ENCODE peak calls at places on chromosomes 5 and 9, in five cellular contexts. One of them, this sample, is unnamed.

GRCh38 chr5:134462761-134463160 is 51.1 kb upstream of the CDKN2AIPNL start:
- DNase-seq in brain microvascular endothelial cell: no peak
- DNase-seq in neural crest cell: no peak
- DNase-seq in mesothelial cell of epicardium: no peak
- DNase-seq in osteocyte: no peak
- DNase-seq in this sample: no peak

GRCh38 chr9:93061260-93061751 is 2.8 kb downstream of the SUSD3 start:
- DNase-seq in brain microvascular endothelial cell: no peak
- DNase-seq in neural crest cell: no peak
- DNase-seq in mesothelial cell of epicardium: no peak
- DNase-seq in osteocyte: no peak
- DNase-seq in this sample: no peak

GRCh38 chr9:27771803-27772545 is 198.7 kb upstream of the C9orf72 start:
- DNase-seq in brain microvascular endothelial cell: peak
- DNase-seq in neural crest cell: no peak
- DNase-seq in mesothelial cell of epicardium: no peak
- DNase-seq in osteocyte: no peak
- DNase-seq in this sample: no peak

GRCh38 chr5:114018178-114018577 is 343.7 kb upstream of the KCNN2 start:
- DNase-seq in brain microvascular endothelial cell: no peak
- DNase-seq in neural crest cell: no peak
- DNase-seq in mesothelial cell of epicardium: no peak
- DNase-seq in osteocyte: no peak
- DNase-seq in this sample: no peak

GRCh38 chr5:34905564-34905963 is 9.7 kb downstream of the RAD1 start:
- DNase-seq in brain microvascular endothelial cell: no peak
- DNase-seq in neural crest cell: no peak
- DNase-seq in mesothelial cell of epicardium: no peak
- DNase-seq in osteocyte: no peak
- DNase-seq in this sample: no peak

GRCh38 chr5:135211083-135211790 is 177.2 kb upstream of the PITX1 start:
- DNase-seq in brain microvascular endothelial cell: no peak
- DNase-seq in neural crest cell: no peak
- DNase-seq in mesothelial cell of epicardium: peak
- DNase-seq in osteocyte: peak
- DNase-seq in this sample: no peak

GRCh38 chr9:136347472-136348256 is 15.9 kb downstream of the DNLZ start:
- DNase-seq in brain microvascular endothelial cell: no peak
- DNase-seq in neural crest cell: no peak
- DNase-seq in mesothelial cell of epicardium: no peak
- DNase-seq in osteocyte: no peak
- DNase-seq in this sample: no peak

GRCh38 chr5:68178579-68178978 is 37.0 kb upstream of the PIK3R1 start:
- DNase-seq in brain microvascular endothelial cell: peak
- DNase-seq in neural crest cell: no peak
- DNase-seq in mesothelial cell of epicardium: no peak
- DNase-seq in osteocyte: no peak
- DNase-seq in this sample: no peak

GRCh38 chr5:94468531-94468930 is 149.9 kb downstream of the KIAA0825 start:
- DNase-seq in brain microvascular endothelial cell: no peak
- DNase-seq in neural crest cell: no peak
- DNase-seq in mesothelial cell of epicardium: no peak
- DNase-seq in osteocyte: no peak
- DNase-seq in this sample: no peak

GRCh38 chr9:79224672-79225433 is 346.9 kb upstream of the TLE4 start:
- DNase-seq in brain microvascular endothelial cell: peak
- DNase-seq in neural crest cell: no peak
- DNase-seq in mesothelial cell of epicardium: no peak
- DNase-seq in osteocyte: no peak
- DNase-seq in this sample: no peak

GRCh38 chr5:8209500-8209899 is 340.6 kb downstream of the MTRR start:
- DNase-seq in brain microvascular endothelial cell: no peak
- DNase-seq in neural crest cell: no peak
- DNase-seq in mesothelial cell of epicardium: no peak
- DNase-seq in osteocyte: no peak
- DNase-seq in this sample: no peak

GRCh38 chr5:65555266-65555665 is 7.7 kb downstream of the CENPK start:
- DNase-seq in brain microvascular endothelial cell: no peak
- DNase-seq in neural crest cell: no peak
- DNase-seq in mesothelial cell of epicardium: no peak
- DNase-seq in osteocyte: no peak
- DNase-seq in this sample: no peak

GRCh38 chr5:95022967-95023695 is 261.8 kb downstream of the MCTP1 start:
- DNase-seq in brain microvascular endothelial cell: peak
- DNase-seq in neural crest cell: no peak
- DNase-seq in mesothelial cell of epicardium: no peak
- DNase-seq in osteocyte: no peak
- DNase-seq in this sample: no peak

GRCh38 chr5:36600847-36601527 is 5.4 kb upstream of the SLC1A3 start:
- DNase-seq in brain microvascular endothelial cell: no peak
- DNase-seq in neural crest cell: no peak
- DNase-seq in mesothelial cell of epicardium: no peak
- DNase-seq in osteocyte: no peak
- DNase-seq in this sample: no peak

GRCh38 chr9:16133032-16133431 is 580.2 kb downstream of the CCDC171 start:
- DNase-seq in brain microvascular endothelial cell: no peak
- DNase-seq in neural crest cell: no peak
- DNase-seq in mesothelial cell of epicardium: no peak
- DNase-seq in osteocyte: no peak
- DNase-seq in this sample: no peak

GRCh38 chr5:155046591-155046990 is 33.0 kb downstream of the KIF4B start:
- DNase-seq in brain microvascular endothelial cell: no peak
- DNase-seq in neural crest cell: no peak
- DNase-seq in mesothelial cell of epicardium: no peak
- DNase-seq in osteocyte: no peak
- DNase-seq in this sample: no peak

GRCh38 chr9:127918201-127919107 is 1.6 kb upstream of the ST6GALNAC4 start:
- DNase-seq in brain microvascular endothelial cell: no peak
- DNase-seq in neural crest cell: no peak
- DNase-seq in mesothelial cell of epicardium: no peak
- DNase-seq in osteocyte: no peak
- DNase-seq in this sample: no peak

GRCh38 chr5:118365718-118366117 is 622.6 kb downstream of the DTWD2 start:
- DNase-seq in brain microvascular endothelial cell: no peak
- DNase-seq in neural crest cell: no peak
- DNase-seq in mesothelial cell of epicardium: no peak
- DNase-seq in osteocyte: no peak
- DNase-seq in this sample: no peak

GRCh38 chr9:133114451-133114885 is 6.6 kb downstream of the RALGDS start:
- DNase-seq in brain microvascular endothelial cell: no peak
- DNase-seq in neural crest cell: no peak
- DNase-seq in mesothelial cell of epicardium: no peak
- DNase-seq in osteocyte: peak
- DNase-seq in this sample: no peak

GRCh38 chr5:64792474-64792873 is 23.7 kb downstream of the CWC27 start:
- DNase-seq in brain microvascular endothelial cell: no peak
- DNase-seq in neural crest cell: no peak
- DNase-seq in mesothelial cell of epicardium: no peak
- DNase-seq in osteocyte: no peak
- DNase-seq in this sample: no peak

GRCh38 chr5:116455061-116455460 is 119.6 kb downstream of the SEMA6A start:
- DNase-seq in brain microvascular endothelial cell: peak
- DNase-seq in neural crest cell: no peak
- DNase-seq in mesothelial cell of epicardium: no peak
- DNase-seq in osteocyte: no peak
- DNase-seq in this sample: no peak

GRCh38 chr5:107617052-107617451 is 53.7 kb downstream of the EFNA5 start:
- DNase-seq in brain microvascular endothelial cell: no peak
- DNase-seq in neural crest cell: no peak
- DNase-seq in mesothelial cell of epicardium: no peak
- DNase-seq in osteocyte: no peak
- DNase-seq in this sample: no peak

GRCh38 chr5:16350816-16351215 is 114.8 kb downstream of the ZNF622 start:
- DNase-seq in brain microvascular endothelial cell: no peak
- DNase-seq in neural crest cell: no peak
- DNase-seq in mesothelial cell of epicardium: no peak
- DNase-seq in osteocyte: no peak
- DNase-seq in this sample: no peak

GRCh38 chr5:16346380-16346779 is 119.2 kb downstream of the ZNF622 start:
- DNase-seq in brain microvascular endothelial cell: no peak
- DNase-seq in neural crest cell: no peak
- DNase-seq in mesothelial cell of epicardium: no peak
- DNase-seq in osteocyte: no peak
- DNase-seq in this sample: no peak

DNA sequence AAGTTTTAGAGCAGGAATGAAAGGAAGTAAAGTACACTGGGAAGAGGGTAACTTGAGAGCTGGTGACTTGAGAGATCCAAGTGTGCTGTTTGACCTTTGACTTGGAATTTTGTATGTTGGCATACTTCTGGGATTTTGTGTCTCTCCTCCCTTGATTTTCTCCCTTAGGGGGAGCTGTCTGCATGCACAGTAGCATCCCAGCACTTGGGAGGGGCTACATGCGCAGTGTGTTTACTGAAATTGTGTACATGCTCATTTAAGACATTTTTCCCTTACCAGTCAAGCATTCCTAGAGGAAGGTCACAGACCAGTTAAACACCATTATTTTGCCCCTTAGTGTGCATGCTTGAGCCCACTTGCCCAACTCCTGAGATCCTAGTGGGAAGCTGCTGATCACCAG is 120.1 kb downstream of the ZNF622 start:
- DNase-seq in brain microvascular endothelial cell: no peak
- DNase-seq in neural crest cell: no peak
- DNase-seq in mesothelial cell of epicardium: no peak
- DNase-seq in osteocyte: no peak
- DNase-seq in this sample: no peak
- TF ChIP-seq CTCF in brain microvascular endothelial cell: no peak
- TF ChIP-seq CTCF in neural crest cell: no peak
- TF ChIP-seq CTCF in mesothelial cell of epicardium: no peak
- TF ChIP-seq CTCF in osteocyte: no peak
- TF ChIP-seq CTCF in this sample: no peak

DNA sequence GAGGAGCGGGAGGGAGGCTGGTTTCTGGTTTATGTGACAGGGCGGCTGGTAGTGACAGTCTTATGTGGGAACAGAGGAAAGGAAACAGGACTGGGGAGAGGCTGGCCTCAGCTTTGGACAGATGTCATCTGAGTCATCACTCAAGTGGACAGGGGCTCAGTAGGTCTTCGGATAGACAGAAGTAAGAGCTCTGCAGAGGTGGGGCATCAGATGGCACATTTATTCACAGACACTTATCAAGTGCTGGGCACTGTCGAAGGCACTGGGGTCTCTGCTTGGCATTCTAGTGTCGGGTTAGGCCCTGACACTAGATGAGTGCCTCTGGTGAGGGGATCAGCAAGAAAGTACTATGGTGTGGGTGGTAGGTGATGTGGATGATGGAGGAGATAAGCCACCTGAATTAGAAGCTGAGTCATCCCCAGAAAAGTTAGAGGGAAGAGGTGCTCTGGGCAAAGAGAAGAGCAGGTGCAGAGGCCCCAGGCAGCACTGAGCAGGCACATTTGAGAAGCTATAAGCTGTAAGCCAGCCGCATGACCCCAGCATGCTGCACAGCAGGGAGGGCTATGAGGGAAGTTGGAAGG is 27.4 kb downstream of the MAML1 start:
- DNase-seq in brain microvascular endothelial cell: no peak
- DNase-seq in neural crest cell: no peak
- DNase-seq in mesothelial cell of epicardium: no peak
- DNase-seq in osteocyte: no peak
- DNase-seq in this sample: no peak
- TF ChIP-seq CTCF in brain microvascular endothelial cell: no peak
- TF ChIP-seq CTCF in neural crest cell: no peak
- TF ChIP-seq CTCF in mesothelial cell of epicardium: no peak
- TF ChIP-seq CTCF in osteocyte: no peak
- TF ChIP-seq CTCF in this sample: no peak

DNA sequence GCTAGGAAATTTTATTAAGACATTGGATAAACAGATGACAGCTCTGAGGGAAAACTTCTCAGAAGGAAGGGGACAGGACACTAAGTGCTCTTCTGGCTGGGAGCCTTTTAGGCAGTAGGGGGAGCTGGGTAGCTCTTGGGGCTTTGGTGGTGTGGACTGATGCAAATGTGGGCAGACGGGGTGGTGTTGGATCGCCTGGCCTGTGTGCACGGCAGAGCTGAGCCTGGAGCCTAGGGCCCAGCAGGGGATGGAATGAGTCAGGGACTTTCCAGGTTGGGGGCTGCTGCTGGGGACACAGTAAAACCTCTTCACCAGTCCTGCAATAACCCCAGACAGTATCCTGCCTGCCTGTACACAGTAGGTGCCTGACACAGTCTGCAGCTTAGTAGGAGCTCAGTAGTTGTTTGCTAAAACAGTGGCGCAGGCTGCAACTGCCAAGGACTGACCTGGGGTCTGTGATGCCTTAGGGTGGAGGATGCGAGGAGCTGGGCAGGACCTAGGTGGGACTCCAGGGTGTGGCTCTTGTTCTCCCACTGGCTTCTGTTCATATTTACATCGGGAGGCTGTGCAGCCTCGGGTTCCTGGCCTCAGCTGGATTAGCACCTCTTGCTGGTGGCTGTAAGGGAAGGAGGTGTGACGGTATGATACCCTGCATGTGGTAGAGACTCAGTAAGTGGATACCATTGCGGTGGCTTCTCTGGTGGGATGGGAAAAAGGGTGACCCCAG is 83.8 kb downstream of the DAB2IP start:
- DNase-seq in brain microvascular endothelial cell: peak
- DNase-seq in neural crest cell: no peak
- DNase-seq in mesothelial cell of epicardium: no peak
- DNase-seq in osteocyte: peak
- DNase-seq in this sample: no peak
- TF ChIP-seq CTCF in brain microvascular endothelial cell: peak
- TF ChIP-seq CTCF in neural crest cell: peak
- TF ChIP-seq CTCF in mesothelial cell of epicardium: no peak
- TF ChIP-seq CTCF in osteocyte: peak
- TF ChIP-seq CTCF in this sample: peak

GRCh38 chr5:104800440-104801048 is 1238.0 kb upstream of the NUDT12 start:
- DNase-seq in brain microvascular endothelial cell: no peak
- DNase-seq in neural crest cell: no peak
- DNase-seq in mesothelial cell of epicardium: no peak
- DNase-seq in osteocyte: no peak
- DNase-seq in this sample: no peak
- TF ChIP-seq CTCF in brain microvascular endothelial cell: peak
- TF ChIP-seq CTCF in neural crest cell: peak
- TF ChIP-seq CTCF in mesothelial cell of epicardium: no peak
- TF ChIP-seq CTCF in osteocyte: peak
- TF ChIP-seq CTCF in this sample: no peak

GRCh38 chr5:122140900-122141299 is 11.6 kb downstream of the ZNF474 start:
- DNase-seq in brain microvascular endothelial cell: no peak
- DNase-seq in neural crest cell: no peak
- DNase-seq in mesothelial cell of epicardium: no peak
- DNase-seq in osteocyte: no peak
- DNase-seq in this sample: no peak
- TF ChIP-seq CTCF in brain microvascular endothelial cell: no peak
- TF ChIP-seq CTCF in neural crest cell: no peak
- TF ChIP-seq CTCF in mesothelial cell of epicardium: no peak
- TF ChIP-seq CTCF in osteocyte: no peak
- TF ChIP-seq CTCF in this sample: no peak

DNA sequence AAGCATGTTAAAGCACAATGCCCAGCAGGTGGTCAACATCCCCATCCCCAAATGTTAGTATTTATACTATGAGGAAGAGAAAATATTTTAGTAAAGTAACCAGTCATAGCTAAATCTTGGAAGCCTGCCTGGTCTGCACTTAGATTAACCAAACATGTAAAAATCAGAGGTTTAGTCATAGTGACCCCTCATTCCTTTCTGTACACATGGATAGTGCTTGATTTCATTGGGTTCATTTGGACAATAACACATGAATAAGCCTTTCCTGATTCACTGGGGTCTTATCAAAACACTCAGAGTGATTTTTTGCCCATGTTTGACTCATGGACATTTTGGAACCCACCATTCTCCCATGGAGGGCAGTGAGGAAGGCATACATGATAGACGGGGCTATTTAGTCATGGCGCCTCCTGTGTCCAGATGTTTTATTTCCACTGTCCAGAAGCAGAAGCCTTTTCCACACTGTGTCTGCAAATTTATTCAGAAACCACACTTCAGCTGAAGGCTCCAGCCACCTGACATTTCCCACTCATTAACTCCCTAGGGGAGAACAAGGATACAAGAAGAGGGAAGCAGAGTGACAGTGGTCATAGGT is 32.5 kb downstream of the OR1J1 start:
- DNase-seq in brain microvascular endothelial cell: peak
- DNase-seq in neural crest cell: no peak
- DNase-seq in mesothelial cell of epicardium: no peak
- DNase-seq in osteocyte: no peak
- DNase-seq in this sample: no peak
- TF ChIP-seq CTCF in brain microvascular endothelial cell: no peak
- TF ChIP-seq CTCF in neural crest cell: no peak
- TF ChIP-seq CTCF in mesothelial cell of epicardium: no peak
- TF ChIP-seq CTCF in osteocyte: no peak
- TF ChIP-seq CTCF in this sample: no peak

This sample was measured in CD8-positive, alpha-beta T cell.